ENCODE peak calls at places on chromosome 14, in four cellular contexts. One of them, this sample, is unnamed.

GRCh38 chr14:77249286-77249685 is 21.7 kb downstream of the NGB start:
- DNase-seq in uterus: no peak
- DNase-seq in colonic mucosa: no peak
- DNase-seq in AG09309: no peak
- DNase-seq in this sample: no peak

GRCh38 chr14:104395276-104395675 is 184.3 kb upstream of the C14orf180 start:
- DNase-seq in uterus: no peak
- DNase-seq in colonic mucosa: peak; percentile 8
- DNase-seq in AG09309: no peak
- DNase-seq in this sample: no peak

GRCh38 chr14:76836029-76836630 is 9.9 kb downstream of the LRRC74A start:
- DNase-seq in uterus: no peak
- DNase-seq in colonic mucosa: no peak
- DNase-seq in AG09309: no peak
- DNase-seq in this sample: no peak

GRCh38 chr14:89351364-89351957 is 65.6 kb downstream of the FOXN3 start:
- DNase-seq in uterus: no peak
- DNase-seq in colonic mucosa: peak; percentile 17
- DNase-seq in AG09309: no peak
- DNase-seq in this sample: no peak

GRCh38 chr14:69333791-69334337 is 64.2 kb downstream of the ERH start:
- DNase-seq in uterus: no peak
- DNase-seq in colonic mucosa: no peak
- DNase-seq in AG09309: no peak
- DNase-seq in this sample: no peak

GRCh38 chr14:29630566-29631160 is 297.0 kb downstream of the PRKD1 start:
- DNase-seq in uterus: no peak
- DNase-seq in colonic mucosa: no peak
- DNase-seq in AG09309: no peak
- DNase-seq in this sample: no peak

GRCh38 chr14:75577724-75578098 is 709 bp upstream of the FLVCR2 start:
- DNase-seq in uterus: peak; percentile 84
- DNase-seq in colonic mucosa: peak; percentile 91
- DNase-seq in AG09309: peak; percentile 27
- DNase-seq in this sample: peak; percentile 87

GRCh38 chr14:67926821-67927220 is 107.2 kb downstream of the RAD51B start:
- DNase-seq in uterus: no peak
- DNase-seq in colonic mucosa: no peak
- DNase-seq in AG09309: no peak
- DNase-seq in this sample: no peak

GRCh38 chr14:95681153-95681552 is 5.1 kb upstream of the TCL1B start:
- DNase-seq in uterus: no peak
- DNase-seq in colonic mucosa: no peak
- DNase-seq in AG09309: no peak
- DNase-seq in this sample: no peak

GRCh38 chr14:68704736-68705720 is 87.8 kb downstream of the ZFP36L1 start:
- DNase-seq in uterus: peak; percentile 56
- DNase-seq in colonic mucosa: no peak
- DNase-seq in AG09309: no peak
- DNase-seq in this sample: no peak

GRCh38 chr14:57657487-57657886 is 163.8 kb upstream of the CCDC198 start:
- DNase-seq in uterus: no peak
- DNase-seq in colonic mucosa: no peak
- DNase-seq in AG09309: no peak
- DNase-seq in this sample: no peak

GRCh38 chr14:54730156-54730961 is 163.4 kb downstream of the SAMD4A start:
- DNase-seq in uterus: peak; percentile 33
- DNase-seq in colonic mucosa: no peak
- DNase-seq in AG09309: peak; percentile 48
- DNase-seq in this sample: no peak

GRCh38 chr14:19828314-19828713 is 24.7 kb downstream of the OR4N2 start:
- DNase-seq in uterus: no peak
- DNase-seq in colonic mucosa: no peak
- DNase-seq in AG09309: no peak
- DNase-seq in this sample: no peak

GRCh38 chr14:98507269-98507668 is 764.7 kb downstream of the BCL11B start:
- DNase-seq in uterus: no peak
- DNase-seq in colonic mucosa: no peak
- DNase-seq in AG09309: no peak
- DNase-seq in this sample: no peak

GRCh38 chr14:93231129-93231979 is 24.3 kb downstream of the UBR7 start:
- DNase-seq in uterus: no peak
- DNase-seq in colonic mucosa: no peak
- DNase-seq in AG09309: no peak
- DNase-seq in this sample: peak; percentile 17

GRCh38 chr14:40164083-40164482 is 731.9 kb upstream of the FBXO33 start:
- DNase-seq in uterus: no peak
- DNase-seq in colonic mucosa: no peak
- DNase-seq in AG09309: no peak
- DNase-seq in this sample: no peak

GRCh38 chr14:60649815-60650381 is 621 bp upstream of the SIX1 start:
- DNase-seq in uterus: no peak
- DNase-seq in colonic mucosa: no peak
- DNase-seq in AG09309: no peak
- DNase-seq in this sample: no peak

GRCh38 chr14:64566651-64567122 is 16.9 kb downstream of the PPP1R36 start:
- DNase-seq in uterus: no peak
- DNase-seq in colonic mucosa: no peak
- DNase-seq in AG09309: no peak
- DNase-seq in this sample: no peak

GRCh38 chr14:47150267-47150666 is 498.7 kb upstream of the RPL10L start:
- DNase-seq in uterus: no peak
- DNase-seq in colonic mucosa: no peak
- DNase-seq in AG09309: no peak
- DNase-seq in this sample: no peak

GRCh38 chr14:105050551-105050897 is 14.7 kb downstream of the GPR132 start:
- DNase-seq in uterus: no peak
- DNase-seq in colonic mucosa: peak; percentile 83
- DNase-seq in AG09309: no peak
- DNase-seq in this sample: no peak

GRCh38 chr14:59229653-59230406 is 41.4 kb downstream of the DAAM1 start:
- DNase-seq in uterus: no peak
- DNase-seq in colonic mucosa: no peak
- DNase-seq in AG09309: no peak
- DNase-seq in this sample: no peak

GRCh38 chr14:76541594-76542219 is 165.8 kb downstream of the ESRRB start:
- DNase-seq in uterus: no peak
- DNase-seq in colonic mucosa: no peak
- DNase-seq in AG09309: no peak
- DNase-seq in this sample: no peak

GRCh38 chr14:42918615-42919014 is 1311.9 kb downstream of the LRFN5 start:
- DNase-seq in uterus: no peak
- DNase-seq in colonic mucosa: no peak
- DNase-seq in AG09309: no peak
- DNase-seq in this sample: no peak

GRCh38 chr14:64646103-64646502 is 58.1 kb upstream of the PLEKHG3 start:
- DNase-seq in uterus: peak; percentile 53
- DNase-seq in colonic mucosa: no peak
- DNase-seq in AG09309: no peak
- DNase-seq in this sample: no peak

GRCh38 chr14:105211086-105211757 is 30.1 kb upstream of the NUDT14 start:
- DNase-seq in uterus: no peak
- DNase-seq in colonic mucosa: no peak
- DNase-seq in AG09309: no peak
- DNase-seq in this sample: no peak

GRCh38 chr14:104442611-104443390 is 136.8 kb upstream of the C14orf180 start:
- DNase-seq in uterus: no peak
- DNase-seq in colonic mucosa: peak; percentile 11
- DNase-seq in AG09309: no peak
- DNase-seq in this sample: no peak

GRCh38 chr14:50961606-50962259 is 17.4 kb upstream of the PYGL start:
- DNase-seq in uterus: peak; percentile 43
- DNase-seq in colonic mucosa: no peak
- DNase-seq in AG09309: peak; percentile 57
- DNase-seq in this sample: no peak

GRCh38 chr14:29255692-29256091 is 489.1 kb downstream of the FOXG1 start:
- DNase-seq in uterus: no peak
- DNase-seq in colonic mucosa: no peak
- DNase-seq in AG09309: no peak
- DNase-seq in this sample: no peak

GRCh38 chr14:51472881-51473280 is 178.8 kb upstream of the FRMD6 start:
- DNase-seq in uterus: no peak
- DNase-seq in colonic mucosa: no peak
- DNase-seq in AG09309: no peak
- DNase-seq in this sample: no peak

GRCh38 chr14:68938515-68939423 is 40.3 kb downstream of the ACTN1 start:
- DNase-seq in uterus: peak; percentile 57
- DNase-seq in colonic mucosa: peak; percentile 83
- DNase-seq in AG09309: no peak
- DNase-seq in this sample: peak; percentile 13

GRCh38 chr14:78254911-78255431 is 84.8 kb downstream of the NRXN3 start:
- DNase-seq in uterus: no peak
- DNase-seq in colonic mucosa: no peak
- DNase-seq in AG09309: no peak
- DNase-seq in this sample: no peak

GRCh38 chr14:40099316-40099715 is 667.1 kb upstream of the FBXO33 start:
- DNase-seq in uterus: no peak
- DNase-seq in colonic mucosa: no peak
- DNase-seq in AG09309: no peak
- DNase-seq in this sample: no peak

GRCh38 chr14:96797943-96798349 is 764 bp downstream of the VRK1 start:
- DNase-seq in uterus: no peak
- DNase-seq in colonic mucosa: peak; percentile 23
- DNase-seq in AG09309: no peak
- DNase-seq in this sample: no peak

GRCh38 chr14:61101803-61102548 is 120.9 kb downstream of the SLC38A6 start:
- DNase-seq in uterus: no peak
- DNase-seq in colonic mucosa: no peak
- DNase-seq in AG09309: peak; percentile 43
- DNase-seq in this sample: no peak

GRCh38 chr14:64825498-64825897 is 54.2 kb downstream of the SPTB start:
- DNase-seq in uterus: no peak
- DNase-seq in colonic mucosa: no peak
- DNase-seq in AG09309: no peak
- DNase-seq in this sample: no peak

GRCh38 chr14:96710060-96710636 is 87.0 kb upstream of the VRK1 start:
- DNase-seq in uterus: no peak
- DNase-seq in colonic mucosa: no peak
- DNase-seq in AG09309: no peak
- DNase-seq in this sample: no peak

GRCh38 chr14:69726761-69727511 is 40.0 kb upstream of the SRSF5 start:
- DNase-seq in uterus: peak; percentile 77
- DNase-seq in colonic mucosa: peak; percentile 86
- DNase-seq in AG09309: peak; percentile 7
- DNase-seq in this sample: peak; percentile 85

DNA sequence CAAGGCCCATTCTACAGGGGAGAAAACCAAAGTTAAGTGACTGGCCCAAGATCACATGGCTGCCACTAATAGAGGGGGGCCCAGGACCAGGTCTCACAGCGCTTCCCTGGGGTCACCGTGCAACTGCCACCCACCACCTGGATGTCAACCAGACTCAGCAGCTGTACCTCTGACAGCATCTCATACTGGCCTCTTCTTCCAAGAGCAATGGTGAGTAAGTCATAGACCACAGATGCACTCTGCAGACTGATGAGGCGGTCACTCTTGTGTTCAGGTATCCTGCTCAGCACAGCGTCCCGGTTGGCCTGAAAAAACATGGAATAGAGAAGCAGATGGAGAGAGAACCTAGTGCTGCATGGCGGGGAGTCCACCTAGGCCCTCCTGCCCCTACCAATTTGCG is 139.9 kb downstream of the TTC7B start:
- DNase-seq in uterus: no peak
- DNase-seq in colonic mucosa: no peak
- DNase-seq in AG09309: no peak
- DNase-seq in this sample: no peak
- H3K4me3 ChIP-seq in uterus: no peak overlapping the region
- H3K4me3 ChIP-seq in colonic mucosa: no peak overlapping the region
- H3K4me3 ChIP-seq in AG09309: no peak overlapping the region
- H3K4me3 ChIP-seq in this sample: no peak overlapping the region

GRCh38 chr14:49897965-49898364 is 5.1 kb downstream of the ARF6 start:
- DNase-seq in uterus: no peak
- DNase-seq in colonic mucosa: peak; percentile 28
- DNase-seq in AG09309: no peak
- DNase-seq in this sample: no peak

GRCh38 chr14:49896956-49897355 is 4.1 kb downstream of the ARF6 start:
- DNase-seq in uterus: no peak
- DNase-seq in colonic mucosa: peak; percentile 16
- DNase-seq in AG09309: no peak
- DNase-seq in this sample: no peak

GRCh38 chr14:49897414-49897813 is 4.5 kb downstream of the ARF6 start:
- DNase-seq in uterus: no peak
- DNase-seq in colonic mucosa: no peak
- DNase-seq in AG09309: no peak
- DNase-seq in this sample: no peak

GRCh38 chr14:49900973-49901372 is 8.1 kb downstream of the ARF6 start:
- DNase-seq in uterus: no peak
- DNase-seq in colonic mucosa: no peak
- DNase-seq in AG09309: no peak
- DNase-seq in this sample: no peak

DNA sequence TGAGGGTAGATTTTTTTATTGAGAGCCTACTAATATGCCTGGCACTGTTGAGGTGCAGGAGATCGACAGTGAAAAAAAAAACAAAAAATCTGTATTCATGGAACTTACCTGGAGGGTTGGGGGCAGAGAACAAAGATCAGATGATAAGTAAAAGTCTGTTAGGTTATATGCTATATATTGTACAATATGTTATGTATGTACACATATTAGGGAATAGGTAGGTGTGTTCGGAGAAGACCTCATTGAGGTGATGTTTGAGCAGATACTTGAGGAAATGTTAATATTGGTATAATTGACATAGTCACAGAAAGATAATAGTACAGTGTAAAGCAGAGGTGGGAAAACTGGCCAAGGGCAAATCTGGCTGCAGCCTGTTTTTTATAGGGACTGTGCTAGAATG is 5.6 kb downstream of the ARF6 start:
- DNase-seq in uterus: no peak
- DNase-seq in colonic mucosa: no peak
- DNase-seq in AG09309: no peak
- DNase-seq in this sample: no peak
- H3K4me3 ChIP-seq in uterus: no peak overlapping the region
- H3K4me3 ChIP-seq in colonic mucosa: no peak overlapping the region
- H3K4me3 ChIP-seq in AG09309: no peak overlapping the region
- H3K4me3 ChIP-seq in this sample: no peak overlapping the region

GRCh38 chr14:23067847-23068791 is 10.8 kb upstream of the CDH24 start:
- DNase-seq in uterus: no peak
- DNase-seq in colonic mucosa: no peak
- DNase-seq in AG09309: no peak
- DNase-seq in this sample: no peak
- H3K4me3 ChIP-seq in uterus: no peak overlapping the region
- H3K4me3 ChIP-seq in colonic mucosa: no peak overlapping the region
- H3K4me3 ChIP-seq in AG09309: no peak overlapping the region
- H3K4me3 ChIP-seq in this sample: no peak overlapping the region

GRCh38 chr14:37047996-37048395 is 124.4 kb downstream of the SLC25A21 start:
- DNase-seq in uterus: no peak
- DNase-seq in colonic mucosa: no peak
- DNase-seq in AG09309: no peak
- DNase-seq in this sample: no peak

GRCh38 chr14:37048666-37049071 is 123.7 kb downstream of the SLC25A21 start:
- DNase-seq in uterus: no peak
- DNase-seq in colonic mucosa: no peak
- DNase-seq in AG09309: no peak
- DNase-seq in this sample: no peak

GRCh38 chr14:37047226-37047625 is 125.2 kb downstream of the SLC25A21 start:
- DNase-seq in uterus: no peak
- DNase-seq in colonic mucosa: no peak
- DNase-seq in AG09309: no peak
- DNase-seq in this sample: no peak

GRCh38 chr14:37051153-37051552 is 121.3 kb downstream of the SLC25A21 start:
- DNase-seq in uterus: no peak
- DNase-seq in colonic mucosa: no peak
- DNase-seq in AG09309: no peak
- DNase-seq in this sample: no peak

GRCh38 chr14:37045340-37046061 is 126.9 kb downstream of the SLC25A21 start:
- DNase-seq in uterus: no peak
- DNase-seq in colonic mucosa: no peak
- DNase-seq in AG09309: no peak
- DNase-seq in this sample: no peak
- H3K4me3 ChIP-seq in uterus: no peak overlapping the region
- H3K4me3 ChIP-seq in colonic mucosa: no peak overlapping the region
- H3K4me3 ChIP-seq in AG09309: no peak overlapping the region
- H3K4me3 ChIP-seq in this sample: no peak overlapping the region

This sample was measured in left ventricle myocardium inferior.